ENCODE peak calls at places on chromosomes 13 and 19, in five cellular contexts. X is AG04450, Z is nucleus accumbens, S is AG09309, H is NB4. E is an unnamed sample.

GRCh38 chr13:99671746-99672145 is 170.5 kb downstream of the TM9SF2 start:
- DNase-seq in X (no peak), Z (no peak), S (no peak), H (no peak), E (no peak)

GRCh38 chr19:10864538-10864899 is 6.8 kb upstream of the CARM1 start:
- DNase-seq in X (peak), Z (peak), S (no peak), H (peak), E (peak)

GRCh38 chr13:51729853-51730553 is 74.0 kb downstream of the DHRS12 start:
- DNase-seq in X (peak), Z (no peak), S (peak), H (peak), E (no peak)

GRCh38 chr13:111556496-111556895 is 236.1 kb downstream of the TEX29 start:
- DNase-seq in X (no peak), Z (no peak), S (no peak), H (no peak), E (no peak)

GRCh38 chr19:40744554-40745401 is 5.5 kb downstream of the ACTMAP start:
- DNase-seq in X (no peak), Z (no peak), S (no peak), H (no peak), E (no peak)

GRCh38 chr13:77031869-77032268 is 4.9 kb upstream of the FBXL3 start:
- DNase-seq in X (no peak), Z (no peak), S (no peak), H (no peak), E (no peak)

GRCh38 chr19:50319156-50319555 is 10.0 kb downstream of the KCNC3 start:
- DNase-seq in X (no peak), Z (no peak), S (no peak), H (no peak), E (no peak)

GRCh38 chr13:95607363-95607762 is 37.1 kb downstream of the DZIP1 start:
- DNase-seq in X (no peak), Z (no peak), S (peak), H (no peak), E (no peak)

GRCh38 chr13:80117515-80117914 is 223.4 kb downstream of the SPRY2 start:
- DNase-seq in X (no peak), Z (no peak), S (no peak), H (no peak), E (no peak)

GRCh38 chr19:50531171-50531612 is 17.5 kb upstream of the ASPDH start:
- DNase-seq in X (no peak), Z (peak), S (no peak), H (no peak), E (no peak)

GRCh38 chr19:36182612-36183454 is 30.6 kb upstream of the COX7A1 start:
- DNase-seq in X (no peak), Z (no peak), S (no peak), H (no peak), E (no peak)

GRCh38 chr19:3842948-3843347 is 25.9 kb downstream of the ZFR2 start:
- DNase-seq in X (no peak), Z (no peak), S (no peak), H (no peak), E (no peak)

GRCh38 chr19:18328340-18329034 is 5.6 kb upstream of the LSM4 start:
- DNase-seq in X (peak), Z (peak), S (peak), H (peak), E (peak)

GRCh38 chr19:5803752-5804515 is 933 bp upstream of the NRTN start:
- DNase-seq in X (peak), Z (no peak), S (no peak), H (peak), E (peak)

GRCh38 chr19:6564393-6564792 is 26.6 kb downstream of the CD70 start:
- DNase-seq in X (no peak), Z (no peak), S (no peak), H (peak), E (peak)

GRCh38 chr19:43704002-43704705 is 11.7 kb upstream of the IRGC start:
- DNase-seq in X (no peak), Z (no peak), S (no peak), H (no peak), E (no peak)

GRCh38 chr19:13002389-13002898 is 7.2 kb downstream of the NFIX start:
- DNase-seq in X (no peak), Z (peak), S (no peak), H (no peak), E (no peak)

GRCh38 chr13:76936736-76937135 is 11.6 kb upstream of the ACOD1 start:
- DNase-seq in X (no peak), Z (no peak), S (no peak), H (no peak), E (no peak)

GRCh38 chr19:51702103-51702753 is 9.1 kb downstream of the SPACA6 start:
- DNase-seq in X (no peak), Z (peak), S (no peak), H (no peak), E (no peak)

GRCh38 chr19:18855647-18856384 is 24.1 kb downstream of the UPF1 start:
- DNase-seq in X (no peak), Z (no peak), S (no peak), H (no peak), E (no peak)

GRCh38 chr13:112743451-112744305 is 53.8 kb downstream of the ATP11A start:
- DNase-seq in X (no peak), Z (no peak), S (no peak), H (no peak), E (no peak)

GRCh38 chr19:43562698-43563241 is 12.6 kb downstream of the XRCC1 start:
- DNase-seq in X (peak), Z (peak), S (peak), H (peak), E (no peak)

GRCh38 chr13:54301085-54301484 is 1272.5 kb downstream of the OLFM4 start:
- DNase-seq in X (no peak), Z (no peak), S (no peak), H (no peak), E (no peak)

GRCh38 chr13:23579072-23579885 is 9.1 kb downstream of the TNFRSF19 start:
- DNase-seq in X (peak), Z (peak), S (peak), H (peak), E (peak)

GRCh38 chr19:13859361-13859880 is 17.5 kb upstream of the NANOS3 start:
- DNase-seq in X (no peak), Z (no peak), S (no peak), H (peak), E (no peak)

E was measured in MM.1S.